ENCODE peak calls at places on chromosomes 6 and 20, in seven cellular contexts. W is psoas muscle; S is CD8-positive, alpha-beta T cell; A is iPS DF 6.9; X is cardiac muscle cell; Y is heart right ventricle; T is left ventricle myocardium inferior. I is an unnamed sample.

GRCh38 chr20:25050501-25051350 is 7.2 kb downstream of the ACSS1 start:
- DNase-seq in T (no peak), A (no peak), Y (no peak), S (no peak), W (peak), X (no peak), I (no peak)

GRCh38 chr6:166173292-166173951 is 5.8 kb upstream of the TBXT start:
- DNase-seq in T (no peak), X (peak), A (no peak), W (no peak), Y (no peak), S (no peak), I (no peak)

GRCh38 chr6:151240861-151241642 is 1.3 kb downstream of the AKAP12 start:
- DNase-seq in W (peak), T (peak), Y (peak), S (no peak), A (no peak), X (peak), I (peak)

GRCh38 chr6:46828939-46829338 is 35.8 kb downstream of the MEP1A start:
- DNase-seq in S (no peak), X (no peak), A (no peak), T (no peak), Y (no peak), W (no peak), I (no peak)

GRCh38 chr6:35087361-35088280 is 53.5 kb downstream of the TCP11 start:
- DNase-seq in X (no peak), S (peak), W (no peak), A (no peak), T (no peak), Y (peak), I (no peak)

GRCh38 chr6:38646166-38646565 is 6.4 kb upstream of the BTBD9 start:
- DNase-seq in Y (no peak), X (no peak), A (no peak), W (no peak), S (no peak), T (no peak), I (no peak)

GRCh38 chr20:25372584-25373336 is 17.9 kb downstream of the ABHD12 start:
- DNase-seq in A (no peak), Y (no peak), T (no peak), X (no peak), W (no peak), S (no peak), I (no peak)

GRCh38 chr6:156984178-156984738 is 207.1 kb downstream of the ARID1B start:
- DNase-seq in X (no peak), S (no peak), W (no peak), T (no peak), Y (no peak), A (no peak), I (no peak)

DNA sequence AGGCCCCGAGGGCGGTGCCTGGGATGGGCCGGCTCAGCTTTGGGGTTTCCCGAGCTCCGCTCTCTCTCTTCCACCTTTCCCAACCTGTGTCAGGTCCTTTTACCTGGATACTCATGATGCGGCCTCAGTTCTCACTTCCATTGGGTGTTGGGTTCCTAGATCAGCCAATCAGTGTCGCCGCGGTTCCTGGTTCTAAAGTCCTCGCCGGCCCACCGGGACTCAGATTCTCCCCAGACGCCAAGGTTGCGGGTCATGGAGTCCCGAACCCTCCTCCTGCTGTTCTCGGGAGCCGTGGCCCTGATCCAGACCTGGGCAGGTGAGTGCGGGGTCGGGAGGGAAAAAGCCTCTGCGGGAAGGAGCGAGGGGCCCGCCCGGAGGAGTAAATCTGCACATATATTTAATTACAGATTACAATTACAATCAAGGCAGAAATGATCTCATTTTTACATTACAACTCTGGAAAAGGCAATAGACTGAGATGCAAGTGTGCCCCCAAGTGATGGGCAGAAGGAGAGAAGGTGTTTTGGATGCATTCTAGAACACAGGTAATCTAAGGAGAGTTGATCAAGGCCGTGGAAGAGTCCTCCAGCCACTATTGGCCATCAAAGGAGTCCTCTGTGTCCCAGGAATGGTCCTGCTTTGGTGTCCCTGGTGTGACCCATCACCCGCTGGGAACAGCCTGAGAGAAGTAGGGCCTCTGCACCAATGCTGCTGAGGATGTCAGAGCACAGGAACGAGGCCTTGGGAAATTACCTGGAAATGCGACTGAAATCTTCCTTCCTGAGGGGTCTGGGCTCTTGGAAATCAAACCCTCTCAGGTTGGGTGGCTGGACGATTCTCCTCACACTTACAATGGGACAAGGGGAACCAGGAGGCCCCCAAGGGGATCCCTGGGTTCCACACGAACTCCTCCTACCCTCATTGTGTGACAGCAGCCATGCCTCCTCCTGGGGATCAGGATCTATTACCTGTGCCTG is 34.7 kb upstream of the MICB start:
- DNase-seq in X (peak), W (peak), S (peak), Y (peak), A (peak), T (peak), I (peak)
- H3K27ac ChIP-seq in X (no peak), W (peak), S (peak), Y (peak), A (no peak), T (peak), I (peak)

GRCh38 chr20:9369557-9369956 is 144.8 kb upstream of the LAMP5 start:
- DNase-seq in W (no peak), A (no peak), T (no peak), X (peak), S (no peak), Y (no peak), I (no peak)

GRCh38 chr20:9374068-9374467 is 140.3 kb upstream of the LAMP5 start:
- DNase-seq in X (no peak), A (no peak), T (no peak), S (no peak), W (no peak), Y (no peak), I (no peak)

GRCh38 chr20:9374480-9374879 is 139.9 kb upstream of the LAMP5 start:
- DNase-seq in Y (no peak), T (no peak), X (no peak), W (no peak), S (no peak), A (no peak), I (no peak)

GRCh38 chr20:9377007-9377406 is 137.4 kb upstream of the LAMP5 start:
- DNase-seq in Y (no peak), T (no peak), A (no peak), S (no peak), X (no peak), W (no peak), I (no peak)

DNA sequence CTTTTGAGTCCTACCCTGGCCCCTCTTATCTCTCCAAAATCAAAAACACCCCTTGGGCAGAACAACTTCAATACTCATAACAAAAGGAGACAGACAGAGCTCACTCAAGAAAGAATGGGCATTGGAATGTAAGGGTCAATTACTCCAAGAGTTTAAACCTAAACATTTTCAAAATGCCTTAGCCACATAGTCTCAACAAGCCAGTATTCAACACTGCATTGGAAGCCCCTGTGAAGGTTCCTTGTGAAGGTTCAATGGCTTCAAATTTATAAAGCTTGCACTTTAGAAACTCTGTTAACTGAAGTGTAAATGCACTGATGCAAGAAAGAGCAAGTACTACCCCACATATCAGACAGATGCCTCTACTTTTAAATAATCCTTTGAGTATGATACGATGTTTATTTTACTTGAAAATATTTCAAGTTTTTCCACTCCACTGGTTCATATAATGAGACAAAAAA is 139.1 kb upstream of the LAMP5 start:
- DNase-seq in X (no peak), S (no peak), A (no peak), W (no peak), Y (no peak), T (no peak), I (no peak)
- H3K27ac ChIP-seq in X (peak), S (no peak), A (no peak), W (no peak), Y (no peak), T (peak), I (no peak)

DNA sequence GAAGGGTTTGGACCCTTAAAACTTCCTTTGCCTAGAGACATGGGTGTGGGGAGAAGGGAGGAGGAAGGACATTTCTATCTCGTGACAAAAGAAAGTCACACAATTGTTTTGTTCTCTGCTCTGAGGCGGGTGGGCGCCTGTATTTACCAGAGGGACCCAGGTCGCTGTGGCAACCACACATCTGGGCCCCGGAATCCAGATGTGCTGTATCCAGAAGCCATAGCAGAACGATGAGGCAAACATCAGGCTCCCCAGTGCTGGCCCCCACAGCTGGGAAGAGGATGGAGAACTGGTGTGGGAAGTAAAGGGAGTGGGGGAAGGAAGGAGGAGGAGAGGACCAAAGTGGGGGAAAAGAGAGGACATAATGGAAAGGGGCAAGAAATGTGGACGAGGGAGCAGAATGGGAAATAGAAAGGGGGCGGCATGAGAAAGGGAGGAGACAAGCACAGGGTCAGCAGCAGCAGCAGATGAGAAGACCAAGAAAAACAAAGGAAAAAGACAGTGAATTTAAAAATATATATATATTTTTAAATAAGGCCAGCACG is 3.4 kb upstream of the TNXB start:
- DNase-seq in Y (peak), T (peak), A (no peak), W (peak), X (no peak), S (no peak), I (peak)
- H3K27ac ChIP-seq in Y (peak), T (peak), A (no peak), W (peak), X (no peak), S (no peak), I (peak)

DNA sequence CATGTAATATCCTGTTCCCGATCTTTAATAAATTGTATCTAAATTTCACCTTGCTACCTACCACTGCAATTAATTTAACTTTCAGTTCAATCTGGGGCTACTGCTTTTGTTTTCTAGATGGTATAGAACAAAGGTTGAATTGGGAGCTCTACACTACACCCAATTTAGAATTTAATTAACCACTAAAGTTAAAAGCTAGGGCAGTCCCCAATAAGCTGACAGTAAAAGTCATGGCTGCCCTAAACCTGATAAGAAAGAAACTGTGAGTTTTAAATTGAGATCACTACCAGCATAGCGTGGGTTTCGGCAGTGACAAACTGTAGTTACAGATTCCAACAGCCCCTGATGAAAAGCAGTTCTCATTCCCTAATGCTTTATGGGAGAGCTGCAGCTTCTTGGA is 1372.2 kb downstream of the EPHA7 start:
- DNase-seq in Y (no peak), S (no peak), T (no peak), A (no peak), X (peak), W (no peak), I (no peak)
- H3K27ac ChIP-seq in Y (no peak), S (no peak), T (no peak), A (no peak), X (peak), W (no peak), I (no peak)

GRCh38 chr20:58449703-58450138 is 60.7 kb downstream of the VAPB start:
- DNase-seq in Y (no peak), X (peak), W (no peak), A (no peak), S (no peak), T (no peak), I (no peak)

GRCh38 chr20:58447733-58448391 is 58.8 kb downstream of the VAPB start:
- DNase-seq in W (no peak), S (peak), T (no peak), A (peak), X (peak), Y (no peak), I (peak)

GRCh38 chr20:58446264-58446937 is 57.4 kb downstream of the VAPB start:
- DNase-seq in A (no peak), W (no peak), Y (no peak), S (no peak), T (no peak), X (no peak), I (no peak)

GRCh38 chr20:58448958-58449357 is 59.9 kb downstream of the VAPB start:
- DNase-seq in X (peak), Y (no peak), S (no peak), T (no peak), A (no peak), W (no peak), I (no peak)

GRCh38 chr20:58446938-58447265 is 57.9 kb downstream of the VAPB start:
- DNase-seq in X (no peak), W (no peak), Y (no peak), T (no peak), S (no peak), A (no peak), I (no peak)
- H3K27ac ChIP-seq in X (no peak), W (no peak), Y (no peak), T (no peak), S (no peak), A (no peak), I (no peak)

GRCh38 chr6:64217721-64218603 is 582.4 kb downstream of the PHF3 start:
- DNase-seq in X (no peak), S (no peak), W (no peak), A (no peak), Y (no peak), T (no peak), I (no peak)
- H3K27ac ChIP-seq in X (no peak), S (no peak), W (no peak), A (no peak), Y (no peak), T (no peak), I (no peak)

DNA sequence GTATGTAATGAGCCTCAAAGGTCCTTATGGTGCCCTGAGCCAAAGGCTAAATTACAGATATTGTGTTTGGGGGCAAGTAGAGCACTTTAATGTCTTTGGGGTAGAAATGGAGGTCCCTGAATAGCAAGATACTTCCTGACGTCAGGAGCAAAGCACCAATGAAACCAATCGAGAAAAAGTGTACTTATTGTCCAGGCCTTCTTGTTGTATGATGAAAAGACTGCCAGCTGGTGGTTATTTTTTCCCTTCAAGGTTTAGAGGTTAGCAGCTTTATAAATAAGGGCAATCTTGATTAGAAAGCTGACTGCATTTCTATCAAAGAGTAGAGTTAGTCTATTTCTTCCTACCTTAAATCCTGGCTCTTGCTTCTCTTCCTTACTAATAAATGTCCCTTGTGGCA is 76.1 kb upstream of the HSF2 start:
- DNase-seq in S (no peak), X (no peak), A (no peak), Y (no peak), T (no peak), W (no peak), I (no peak)
- H3K27ac ChIP-seq in S (no peak), X (no peak), A (no peak), Y (no peak), T (peak), W (no peak), I (no peak)

I was measured in gastrocnemius medialis.